ENCODE peak calls at places on chromosome 13, in nine cellular contexts. One of them, this sample, is unnamed.

GRCh38 chr13:37870489-37870845 is 895 bp upstream of the TRPC4 start:
- DNase-seq in AG10803: no peak
- DNase-seq in heart left ventricle: no peak
- DNase-seq in AG09309: no peak
- DNase-seq in epithelial cell of esophagus: no peak
- DNase-seq in AG04450: no peak
- DNase-seq in fibroblast of mammary gland: no peak
- DNase-seq in cardiac muscle cell: no peak
- DNase-seq in astrocyte of the spinal cord: no peak
- DNase-seq in this sample: no peak

GRCh38 chr13:96053003-96053703 is at the start of gene UGGT2:
- DNase-seq in astrocyte of the spinal cord: peak; percentile 94
- DNase-seq in fibroblast of mammary gland: peak; percentile 94
- DNase-seq in AG09309: peak; percentile 76
- DNase-seq in cardiac muscle cell: peak; percentile 94
- DNase-seq in AG04450: peak; percentile 88
- DNase-seq in AG10803: peak; percentile 94
- DNase-seq in epithelial cell of esophagus: peak; percentile 94
- DNase-seq in heart left ventricle: peak; percentile 97
- DNase-seq in this sample: peak; percentile 57

GRCh38 chr13:30334663-30335386 is 27.5 kb upstream of the KATNAL1 start:
- DNase-seq in astrocyte of the spinal cord: peak; percentile 12
- DNase-seq in fibroblast of mammary gland: peak; percentile 37
- DNase-seq in heart left ventricle: no peak
- DNase-seq in cardiac muscle cell: peak; percentile 31
- DNase-seq in AG04450: no peak
- DNase-seq in epithelial cell of esophagus: peak; percentile 42
- DNase-seq in AG10803: no peak
- DNase-seq in AG09309: no peak
- DNase-seq in this sample: no peak

GRCh38 chr13:66469745-66470144 is 760.4 kb downstream of the PCDH9 start:
- DNase-seq in AG09309: no peak
- DNase-seq in astrocyte of the spinal cord: no peak
- DNase-seq in fibroblast of mammary gland: no peak
- DNase-seq in AG10803: no peak
- DNase-seq in cardiac muscle cell: no peak
- DNase-seq in AG04450: no peak
- DNase-seq in epithelial cell of esophagus: no peak
- DNase-seq in heart left ventricle: no peak
- DNase-seq in this sample: no peak

GRCh38 chr13:76965759-76966421 is 17.6 kb downstream of the ACOD1 start:
- DNase-seq in AG09309: peak; percentile 44
- DNase-seq in AG10803: peak; percentile 62
- DNase-seq in fibroblast of mammary gland: peak; percentile 73
- DNase-seq in heart left ventricle: peak; percentile 58
- DNase-seq in epithelial cell of esophagus: peak; percentile 73
- DNase-seq in astrocyte of the spinal cord: peak; percentile 78
- DNase-seq in cardiac muscle cell: no peak
- DNase-seq in AG04450: peak; percentile 26
- DNase-seq in this sample: peak; percentile 41

GRCh38 chr13:110327036-110327790 is 20.1 kb downstream of the COL4A2 start:
- DNase-seq in AG09309: no peak
- DNase-seq in AG04450: no peak
- DNase-seq in epithelial cell of esophagus: no peak
- DNase-seq in fibroblast of mammary gland: no peak
- DNase-seq in heart left ventricle: no peak
- DNase-seq in astrocyte of the spinal cord: peak; percentile 85
- DNase-seq in cardiac muscle cell: no peak
- DNase-seq in AG10803: peak; percentile 55
- DNase-seq in this sample: no peak

GRCh38 chr13:53004605-53005004 is 24.0 kb upstream of the OLFM4 start:
- DNase-seq in epithelial cell of esophagus: no peak
- DNase-seq in cardiac muscle cell: no peak
- DNase-seq in AG04450: no peak
- DNase-seq in astrocyte of the spinal cord: no peak
- DNase-seq in fibroblast of mammary gland: no peak
- DNase-seq in AG09309: no peak
- DNase-seq in AG10803: no peak
- DNase-seq in heart left ventricle: no peak
- DNase-seq in this sample: no peak

GRCh38 chr13:111043575-111043982 is 71.5 kb upstream of the ARHGEF7 start:
- DNase-seq in cardiac muscle cell: no peak
- DNase-seq in AG10803: peak; percentile 94
- DNase-seq in AG09309: no peak
- DNase-seq in epithelial cell of esophagus: no peak
- DNase-seq in fibroblast of mammary gland: peak; percentile 64
- DNase-seq in astrocyte of the spinal cord: peak; percentile 26
- DNase-seq in AG04450: no peak
- DNase-seq in heart left ventricle: peak; percentile 81
- DNase-seq in this sample: no peak

GRCh38 chr13:40048551-40048950 is 393.1 kb downstream of the COG6 start:
- DNase-seq in fibroblast of mammary gland: no peak
- DNase-seq in AG09309: no peak
- DNase-seq in heart left ventricle: no peak
- DNase-seq in epithelial cell of esophagus: no peak
- DNase-seq in cardiac muscle cell: no peak
- DNase-seq in AG10803: no peak
- DNase-seq in astrocyte of the spinal cord: no peak
- DNase-seq in AG04450: no peak
- DNase-seq in this sample: no peak

GRCh38 chr13:109945206-109945960 is 159.0 kb upstream of the IRS2 start:
- DNase-seq in astrocyte of the spinal cord: peak; percentile 63
- DNase-seq in heart left ventricle: no peak
- DNase-seq in cardiac muscle cell: no peak
- DNase-seq in AG09309: peak; percentile 59
- DNase-seq in AG10803: peak; percentile 92
- DNase-seq in AG04450: peak; percentile 7
- DNase-seq in epithelial cell of esophagus: peak; percentile 97
- DNase-seq in fibroblast of mammary gland: peak; percentile 96
- DNase-seq in this sample: peak; percentile 63

GRCh38 chr13:48819889-48820288 is 155.8 kb upstream of the FNDC3A start:
- DNase-seq in AG04450: no peak
- DNase-seq in heart left ventricle: no peak
- DNase-seq in AG09309: no peak
- DNase-seq in epithelial cell of esophagus: peak; percentile 71
- DNase-seq in cardiac muscle cell: no peak
- DNase-seq in astrocyte of the spinal cord: no peak
- DNase-seq in fibroblast of mammary gland: no peak
- DNase-seq in AG10803: no peak
- DNase-seq in this sample: no peak

GRCh38 chr13:105465251-105465650 is 1070.2 kb downstream of the EFNB2 start:
- DNase-seq in astrocyte of the spinal cord: no peak
- DNase-seq in AG10803: no peak
- DNase-seq in AG04450: no peak
- DNase-seq in epithelial cell of esophagus: peak; percentile 89
- DNase-seq in AG09309: no peak
- DNase-seq in fibroblast of mammary gland: no peak
- DNase-seq in cardiac muscle cell: no peak
- DNase-seq in heart left ventricle: no peak
- DNase-seq in this sample: no peak

GRCh38 chr13:51456510-51456909 is 3.7 kb upstream of the INTS6 start:
- DNase-seq in cardiac muscle cell: no peak
- DNase-seq in epithelial cell of esophagus: no peak
- DNase-seq in AG10803: no peak
- DNase-seq in astrocyte of the spinal cord: no peak
- DNase-seq in heart left ventricle: no peak
- DNase-seq in fibroblast of mammary gland: no peak
- DNase-seq in AG09309: no peak
- DNase-seq in AG04450: no peak
- DNase-seq in this sample: no peak

GRCh38 chr13:91664036-91664435 is 265.6 kb downstream of the GPC5 start:
- DNase-seq in AG04450: no peak
- DNase-seq in heart left ventricle: no peak
- DNase-seq in cardiac muscle cell: no peak
- DNase-seq in fibroblast of mammary gland: no peak
- DNase-seq in epithelial cell of esophagus: peak; percentile 48
- DNase-seq in AG09309: no peak
- DNase-seq in AG10803: no peak
- DNase-seq in astrocyte of the spinal cord: no peak
- DNase-seq in this sample: no peak

GRCh38 chr13:102940770-102941169 is 94.9 kb downstream of the ERCC5 start:
- DNase-seq in cardiac muscle cell: no peak
- DNase-seq in heart left ventricle: no peak
- DNase-seq in AG04450: no peak
- DNase-seq in fibroblast of mammary gland: no peak
- DNase-seq in AG10803: no peak
- DNase-seq in astrocyte of the spinal cord: no peak
- DNase-seq in AG09309: no peak
- DNase-seq in epithelial cell of esophagus: no peak
- DNase-seq in this sample: no peak

GRCh38 chr13:102945324-102945815 is 99.5 kb downstream of the ERCC5 start:
- DNase-seq in fibroblast of mammary gland: no peak
- DNase-seq in AG09309: no peak
- DNase-seq in epithelial cell of esophagus: no peak
- DNase-seq in cardiac muscle cell: no peak
- DNase-seq in heart left ventricle: no peak
- DNase-seq in AG10803: no peak
- DNase-seq in AG04450: no peak
- DNase-seq in astrocyte of the spinal cord: no peak
- DNase-seq in this sample: no peak

GRCh38 chr13:102944821-102945220 is 99.0 kb downstream of the ERCC5 start:
- DNase-seq in fibroblast of mammary gland: no peak
- DNase-seq in cardiac muscle cell: no peak
- DNase-seq in astrocyte of the spinal cord: no peak
- DNase-seq in heart left ventricle: no peak
- DNase-seq in AG09309: no peak
- DNase-seq in epithelial cell of esophagus: no peak
- DNase-seq in AG10803: no peak
- DNase-seq in AG04450: no peak
- DNase-seq in this sample: no peak

GRCh38 chr13:102935896-102936321 is 90.1 kb downstream of the ERCC5 start:
- DNase-seq in epithelial cell of esophagus: no peak
- DNase-seq in fibroblast of mammary gland: no peak
- DNase-seq in astrocyte of the spinal cord: no peak
- DNase-seq in AG04450: no peak
- DNase-seq in AG10803: no peak
- DNase-seq in cardiac muscle cell: no peak
- DNase-seq in AG09309: no peak
- DNase-seq in heart left ventricle: no peak
- DNase-seq in this sample: no peak

GRCh38 chr13:102940143-102940542 is 94.3 kb downstream of the ERCC5 start:
- DNase-seq in AG04450: no peak
- DNase-seq in heart left ventricle: no peak
- DNase-seq in epithelial cell of esophagus: no peak
- DNase-seq in cardiac muscle cell: no peak
- DNase-seq in astrocyte of the spinal cord: no peak
- DNase-seq in AG09309: no peak
- DNase-seq in fibroblast of mammary gland: no peak
- DNase-seq in AG10803: no peak
- DNase-seq in this sample: no peak
- TF ChIP-seq CTCF in AG04450: no peak
- TF ChIP-seq CTCF in heart left ventricle: no peak
- TF ChIP-seq CTCF in epithelial cell of esophagus: no peak
- TF ChIP-seq CTCF in cardiac muscle cell: no peak
- TF ChIP-seq CTCF in astrocyte of the spinal cord: no peak
- TF ChIP-seq CTCF in AG09309: no peak
- TF ChIP-seq CTCF in fibroblast of mammary gland: peak; percentile 7
- TF ChIP-seq CTCF in AG10803: no peak
- TF ChIP-seq CTCF in this sample: no peak

GRCh38 chr13:21478881-21479808 is 20.0 kb upstream of the ZDHHC20 start:
- DNase-seq in fibroblast of mammary gland: peak; percentile 82
- DNase-seq in epithelial cell of esophagus: peak; percentile 78
- DNase-seq in AG09309: peak; percentile 55
- DNase-seq in heart left ventricle: no peak
- DNase-seq in cardiac muscle cell: peak; percentile 79
- DNase-seq in AG04450: peak; percentile 47
- DNase-seq in AG10803: peak; percentile 77
- DNase-seq in astrocyte of the spinal cord: peak; percentile 82
- DNase-seq in this sample: peak; percentile 23
- H3K4me3 ChIP-seq in fibroblast of mammary gland: peak overlapping the region; percentile 16
- H3K4me3 ChIP-seq in epithelial cell of esophagus: peak overlapping the region; percentile 19
- H3K4me3 ChIP-seq in AG09309: peak overlapping the region; percentile 15
- H3K4me3 ChIP-seq in heart left ventricle: peak overlapping the region; percentile 18
- H3K4me3 ChIP-seq in cardiac muscle cell: no peak overlapping the region
- H3K4me3 ChIP-seq in AG04450: peak overlapping the region; percentile 47
- H3K4me3 ChIP-seq in AG10803: peak overlapping the region; percentile 48
- H3K4me3 ChIP-seq in astrocyte of the spinal cord: no peak overlapping the region
- H3K4me3 ChIP-seq in this sample: peak overlapping the region; percentile 41

DNA sequence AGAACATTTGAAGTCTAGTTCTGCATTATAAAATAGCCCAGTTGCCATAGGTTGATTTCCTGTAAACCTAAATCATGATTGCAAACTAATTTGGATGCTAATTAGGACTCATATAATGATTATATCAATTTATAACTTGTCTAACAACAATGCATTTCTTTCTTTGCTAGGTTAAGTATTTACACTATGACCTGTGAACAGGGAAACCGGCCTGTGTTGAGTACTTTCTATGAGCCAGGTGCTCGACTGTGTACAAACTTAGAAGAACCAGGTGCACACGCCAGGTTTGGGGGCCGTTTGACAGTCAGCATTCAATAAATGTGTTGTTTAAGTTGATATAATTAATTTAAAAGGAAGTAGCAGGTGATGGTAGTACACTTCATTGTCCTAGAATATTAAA is 203.1 kb downstream of the TM9SF2 start:
- DNase-seq in fibroblast of mammary gland: no peak
- DNase-seq in epithelial cell of esophagus: no peak
- DNase-seq in AG10803: no peak
- DNase-seq in AG09309: no peak
- DNase-seq in heart left ventricle: no peak
- DNase-seq in cardiac muscle cell: no peak
- DNase-seq in astrocyte of the spinal cord: no peak
- DNase-seq in AG04450: no peak
- DNase-seq in this sample: no peak
- TF ChIP-seq CTCF in fibroblast of mammary gland: no peak
- TF ChIP-seq CTCF in epithelial cell of esophagus: no peak
- TF ChIP-seq CTCF in AG10803: no peak
- TF ChIP-seq CTCF in AG09309: no peak
- TF ChIP-seq CTCF in heart left ventricle: no peak
- TF ChIP-seq CTCF in cardiac muscle cell: no peak
- TF ChIP-seq CTCF in astrocyte of the spinal cord: no peak
- TF ChIP-seq CTCF in AG04450: no peak
- TF ChIP-seq CTCF in this sample: no peak

GRCh38 chr13:98984118-98984517 is 6.3 kb upstream of the DOCK9 start:
- DNase-seq in cardiac muscle cell: no peak
- DNase-seq in heart left ventricle: no peak
- DNase-seq in astrocyte of the spinal cord: no peak
- DNase-seq in fibroblast of mammary gland: no peak
- DNase-seq in AG04450: no peak
- DNase-seq in AG10803: no peak
- DNase-seq in epithelial cell of esophagus: no peak
- DNase-seq in AG09309: no peak
- DNase-seq in this sample: no peak

GRCh38 chr13:98984983-98985382 is 7.1 kb upstream of the DOCK9 start:
- DNase-seq in fibroblast of mammary gland: no peak
- DNase-seq in AG10803: no peak
- DNase-seq in heart left ventricle: no peak
- DNase-seq in AG09309: no peak
- DNase-seq in cardiac muscle cell: no peak
- DNase-seq in AG04450: no peak
- DNase-seq in astrocyte of the spinal cord: no peak
- DNase-seq in epithelial cell of esophagus: no peak
- DNase-seq in this sample: no peak

GRCh38 chr13:98985591-98985990 is 7.7 kb upstream of the DOCK9 start:
- DNase-seq in cardiac muscle cell: no peak
- DNase-seq in fibroblast of mammary gland: no peak
- DNase-seq in AG09309: no peak
- DNase-seq in heart left ventricle: no peak
- DNase-seq in AG04450: no peak
- DNase-seq in AG10803: no peak
- DNase-seq in astrocyte of the spinal cord: no peak
- DNase-seq in epithelial cell of esophagus: no peak
- DNase-seq in this sample: no peak

GRCh38 chr13:98981596-98982195 is 3.8 kb upstream of the DOCK9 start:
- DNase-seq in astrocyte of the spinal cord: no peak
- DNase-seq in AG04450: no peak
- DNase-seq in heart left ventricle: no peak
- DNase-seq in fibroblast of mammary gland: peak; percentile 22
- DNase-seq in epithelial cell of esophagus: no peak
- DNase-seq in cardiac muscle cell: no peak
- DNase-seq in AG10803: peak; percentile 18
- DNase-seq in AG09309: no peak
- DNase-seq in this sample: no peak

GRCh38 chr13:98983182-98983581 is 5.3 kb upstream of the DOCK9 start:
- DNase-seq in cardiac muscle cell: no peak
- DNase-seq in fibroblast of mammary gland: no peak
- DNase-seq in heart left ventricle: no peak
- DNase-seq in astrocyte of the spinal cord: peak; percentile 14
- DNase-seq in AG04450: no peak
- DNase-seq in AG09309: no peak
- DNase-seq in AG10803: no peak
- DNase-seq in epithelial cell of esophagus: no peak
- DNase-seq in this sample: no peak
- H3K4me3 ChIP-seq in cardiac muscle cell: no peak overlapping the region
- H3K4me3 ChIP-seq in fibroblast of mammary gland: no peak overlapping the region
- H3K4me3 ChIP-seq in heart left ventricle: no peak overlapping the region
- H3K4me3 ChIP-seq in astrocyte of the spinal cord: no peak overlapping the region
- H3K4me3 ChIP-seq in AG04450: no peak overlapping the region
- H3K4me3 ChIP-seq in AG09309: no peak overlapping the region
- H3K4me3 ChIP-seq in AG10803: no peak overlapping the region
- H3K4me3 ChIP-seq in epithelial cell of esophagus: no peak overlapping the region
- H3K4me3 ChIP-seq in this sample: no peak overlapping the region

This sample was measured in AG04449.